ENCODE peak calls at places on chromosomes 4 and X, in ten cellular contexts. Q is cardiac fibroblast, F is tibial artery, V is A549, D is MM.1S, I is fibroblast of mammary gland, E is ovary, J is foreskin fibroblast, H is right lobe of liver, U is lower lobe of right lung. P is an unnamed sample.

GRCh38 chrX:49002091-49002935 is at the start of gene GRIPAP1:
- DNase-seq in Q (peak; percentile 97), F (peak; percentile 46), V (peak; percentile 85), D (peak; percentile 87), I (peak; percentile 90), E (peak; percentile 77), J (peak; percentile 89), H (peak; percentile 82), U (peak; percentile 67), P (peak; percentile 78)

GRCh38 chrX:40172980-40173661 is 75.4 kb upstream of the BCOR start:
- DNase-seq in Q (no peak), F (no peak), V (no peak), D (no peak), I (no peak), E (no peak), J (no peak), H (no peak), U (no peak), P (no peak)

GRCh38 chr4:169079942-169080827 is 70.1 kb upstream of the CBR4 start:
- DNase-seq in Q (peak; percentile 92), F (peak; percentile 73), V (no peak), D (no peak), I (peak; percentile 74), E (peak; percentile 63), J (peak; percentile 77), H (peak; percentile 43), U (peak; percentile 63), P (no peak)

GRCh38 chr4:54282837-54283236 is 53.7 kb downstream of the PDGFRA start:
- DNase-seq in Q (no peak), F (no peak), V (no peak), D (no peak), I (no peak), E (no peak), J (no peak), H (no peak), U (no peak), P (no peak)

GRCh38 chrX:56231706-56232105 is 450 bp upstream of the KLF8 start:
- DNase-seq in Q (no peak), F (no peak), V (no peak), D (no peak), I (no peak), E (no peak), J (no peak), H (no peak), U (no peak), P (no peak)

GRCh38 chrX:30150196-30150895 is 65.0 kb upstream of the MAGEB2 start:
- DNase-seq in Q (no peak), F (no peak), V (no peak), D (no peak), I (peak; percentile 2), E (no peak), J (no peak), H (no peak), U (no peak), P (no peak)

GRCh38 chr4:100495074-100495473 is 22.7 kb downstream of the EMCN start:
- DNase-seq in Q (no peak), F (no peak), V (no peak), D (no peak), I (no peak), E (no peak), J (no peak), H (no peak), U (no peak), P (no peak)

GRCh38 chrX:155094468-155095061 is 23.3 kb downstream of the BRCC3 start:
- DNase-seq in Q (peak; percentile 36), F (no peak), V (no peak), D (peak; percentile 40), I (peak; percentile 45), E (no peak), J (peak; percentile 53), H (no peak), U (no peak), P (no peak)

GRCh38 chr4:37977471-37978452 is 17.6 kb downstream of the PTTG2 start:
- DNase-seq in Q (peak; percentile 82), F (peak; percentile 68), V (peak; percentile 37), D (peak; percentile 81), I (peak; percentile 64), E (peak; percentile 80), J (peak; percentile 87), H (peak; percentile 80), U (peak; percentile 88), P (peak; percentile 65)

GRCh38 chrX:134622813-134623185 is 35.5 kb downstream of the PLAC1 start:
- DNase-seq in Q (peak; percentile 30), F (no peak), V (no peak), D (no peak), I (no peak), E (no peak), J (no peak), H (no peak), U (no peak), P (no peak)

GRCh38 chrX:151713859-151714258 is 2.0 kb upstream of the FATE1 start:
- DNase-seq in Q (peak; percentile 13), F (no peak), V (peak; percentile 61), D (peak; percentile 25), I (no peak), E (no peak), J (peak; percentile 24), H (no peak), U (no peak), P (peak; percentile 29)

GRCh38 chrX:49610718-49611310 is 12.0 kb downstream of the GAGE1 start:
- DNase-seq in Q (no peak), F (no peak), V (no peak), D (no peak), I (no peak), E (no peak), J (no peak), H (no peak), U (no peak), P (no peak)

GRCh38 chrX:8083276-8083675 is 87.8 kb downstream of the VCX2 start:
- DNase-seq in Q (peak; percentile 8), F (no peak), V (no peak), D (no peak), I (peak; percentile 11), E (no peak), J (no peak), H (no peak), U (no peak), P (no peak)

GRCh38 chr4:112546476-112546875 is 30.5 kb upstream of the NEUROG2 start:
- DNase-seq in Q (no peak), F (no peak), V (no peak), D (no peak), I (peak; percentile 42), E (no peak), J (no peak), H (no peak), U (no peak), P (no peak)

GRCh38 chr4:136078971-136079370 is 1453.3 kb downstream of the PCDH18 start:
- DNase-seq in Q (peak; percentile 3), F (no peak), V (no peak), D (peak; percentile 10), I (peak; percentile 3), E (no peak), J (peak; percentile 2), H (no peak), U (no peak), P (no peak)

GRCh38 chrX:1026263-1027015 is 186.0 kb downstream of the CRLF2 start:
- DNase-seq in Q (no peak), F (no peak), V (no peak), D (peak; percentile 74), I (no peak), E (no peak), J (no peak), H (no peak), U (no peak), P (no peak)

GRCh38 chrX:43505759-43506158 is 150.3 kb upstream of the MAOA start:
- DNase-seq in Q (no peak), F (no peak), V (no peak), D (no peak), I (peak; percentile 17), E (no peak), J (no peak), H (no peak), U (no peak), P (no peak)

GRCh38 chrX:77065896-77066295 is 381.3 kb upstream of the FGF16 start:
- DNase-seq in Q (no peak), F (no peak), V (no peak), D (no peak), I (no peak), E (no peak), J (no peak), H (no peak), U (no peak), P (no peak)

GRCh38 chrX:77070108-77070918 is 376.9 kb upstream of the FGF16 start:
- DNase-seq in Q (no peak), F (no peak), V (no peak), D (no peak), I (no peak), E (no peak), J (no peak), H (no peak), U (no peak), P (no peak)
- TF ChIP-seq CTCF in Q (no peak), F (no peak), V (no peak), D (no peak), I (no peak), E (no peak), J (no peak), H (no peak), U (no peak), P (no peak)

GRCh38 chr4:79964020-79964714 is 108.9 kb downstream of the ANTXR2 start:
- DNase-seq in Q (no peak), F (no peak), V (no peak), D (no peak), I (no peak), E (no peak), J (no peak), H (no peak), U (no peak), P (no peak)
- H3K4me3 ChIP-seq in Q (no peak overlapping the region), F (no peak overlapping the region), V (no peak overlapping the region), D (no peak overlapping the region), I (no peak overlapping the region), E (no peak overlapping the region), J (no peak overlapping the region), H (no peak overlapping the region), U (no peak overlapping the region), P (no peak overlapping the region)

GRCh38 chr4:1348014-1348513 is 1.1 kb downstream of the UVSSA start:
- DNase-seq in Q (no peak), F (no peak), V (no peak), D (peak; percentile 5), I (no peak), E (no peak), J (no peak), H (no peak), U (peak; percentile 48), P (no peak)
- TF ChIP-seq CTCF in Q (no peak), F (no peak), V (no peak), D (no peak), I (no peak), E (no peak), J (no peak), H (no peak), U (no peak), P (no peak)

DNA sequence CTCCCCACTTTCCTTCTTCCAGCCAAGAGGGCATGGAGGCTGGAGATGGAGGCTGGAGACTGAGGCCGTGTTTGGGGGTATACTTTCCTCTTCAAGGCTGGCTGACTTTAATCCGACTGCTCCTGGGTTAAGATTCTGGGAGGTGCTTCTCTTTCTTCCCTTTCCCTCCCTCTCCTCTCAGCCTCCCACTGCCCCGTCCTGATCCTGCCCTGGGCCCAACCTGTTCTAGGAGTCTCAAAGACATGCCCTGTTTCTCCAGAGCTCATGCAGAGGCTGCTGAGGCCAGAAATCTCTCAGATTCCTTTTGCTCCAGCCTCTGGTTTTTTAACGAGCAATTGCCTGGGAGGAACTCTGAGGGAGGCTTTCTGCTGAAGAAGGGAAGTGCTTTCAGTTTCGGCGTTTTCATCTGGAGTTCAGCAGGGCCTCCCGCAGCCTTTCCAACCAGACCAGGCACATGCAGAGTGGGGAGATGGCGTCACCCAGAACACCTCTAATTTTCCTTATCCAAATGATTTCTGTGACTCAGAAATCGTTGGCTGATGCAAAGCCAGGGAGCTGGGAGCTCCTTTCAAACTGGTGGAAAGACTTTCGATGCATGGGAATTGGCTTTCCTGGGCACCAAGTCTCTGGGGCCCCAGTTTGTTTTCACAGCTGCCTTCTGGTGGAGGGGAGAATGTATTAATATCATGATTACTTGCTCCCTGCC is 34.5 kb upstream of the FAM9C start:
- DNase-seq in Q (peak; percentile 82), F (peak; percentile 53), V (no peak), D (no peak), I (peak; percentile 90), E (peak; percentile 52), J (peak; percentile 83), H (no peak), U (no peak), P (no peak)
- H3K4me3 ChIP-seq in Q (no peak overlapping the region), F (peak overlapping the region; percentile 35), V (no peak overlapping the region), D (no peak overlapping the region), I (no peak overlapping the region), E (peak overlapping the region; percentile 14), J (peak overlapping the region; percentile 30), H (no peak overlapping the region), U (peak overlapping the region; percentile 21), P (no peak overlapping the region)

P was measured in Caco-2.